ENCODE peak calls at places on chromosome 18, in five cellular contexts. E, B, N, H and V are unnamed samples.

GRCh38 chr18:31931886-31932240 is 11.1 kb downstream of the TRAPPC8 start:
- DNase-seq in E (no peak), B (no peak), N (no peak), H (no peak), V (no peak)

GRCh38 chr18:28684746-28685145 is 507.8 kb upstream of the CDH2 start:
- DNase-seq in E (no peak), B (no peak), N (no peak), H (no peak), V (no peak)

GRCh38 chr18:72826736-72827135 is 41.1 kb downstream of the NETO1 start:
- DNase-seq in E (no peak), B (no peak), N (no peak), H (no peak), V (no peak)

GRCh38 chr18:54973046-54973445 is 13.8 kb upstream of the CCDC68 start:
- DNase-seq in E (no peak), B (no peak), N (no peak), H (no peak), V (no peak)

GRCh38 chr18:74062037-74062436 is 85.6 kb downstream of the FBXO15 start:
- DNase-seq in E (no peak), B (no peak), N (no peak), H (no peak), V (no peak)

GRCh38 chr18:54606835-54607212 is 15.8 kb downstream of the DYNAP start:
- DNase-seq in E (no peak), B (no peak), N (no peak), H (no peak), V (no peak)

GRCh38 chr18:13266208-13267100 is 47.9 kb downstream of the LDLRAD4 start:
- DNase-seq in E (no peak), B (no peak), N (no peak), H (peak), V (no peak)

GRCh38 chr18:44231936-44232335 is 448.8 kb upstream of the SETBP1 start:
- DNase-seq in E (no peak), B (no peak), N (no peak), H (no peak), V (no peak)

GRCh38 chr18:48834421-48835011 is 116.2 kb downstream of the SMAD7 start:
- DNase-seq in E (peak), B (peak), N (peak), H (peak), V (no peak)

GRCh38 chr18:24894880-24895279 is 434.4 kb downstream of the HRH4 start:
- DNase-seq in E (no peak), B (no peak), N (no peak), H (no peak), V (no peak)